ENCODE peak calls at places on chromosomes 12 and 14, in nine cellular contexts. One of them, this sample, is unnamed.
A peak's percentile ranks its signal among the peaks of the same experiment; 100 is the strongest.

GRCh38 chr12:17793854-17794253 is 296.1 kb downstream of the RERGL start:
- DNase-seq in adipocyte: no peak
- DNase-seq in psoas muscle: no peak
- DNase-seq in neuronal stem cell: no peak
- DNase-seq in CD4-positive, CD25-positive, alpha-beta regulatory T cell: no peak
- DNase-seq in CD8-positive, alpha-beta memory T cell: no peak
- DNase-seq in cardiac muscle cell: no peak
- DNase-seq in astrocyte: no peak
- DNase-seq in mesendoderm: no peak
- DNase-seq in this sample: no peak

GRCh38 chr12:66539451-66539850 is 139.4 kb downstream of the GRIP1 start:
- DNase-seq in astrocyte: no peak
- DNase-seq in psoas muscle: no peak
- DNase-seq in mesendoderm: no peak
- DNase-seq in adipocyte: no peak
- DNase-seq in CD4-positive, CD25-positive, alpha-beta regulatory T cell: no peak
- DNase-seq in cardiac muscle cell: no peak
- DNase-seq in neuronal stem cell: no peak
- DNase-seq in CD8-positive, alpha-beta memory T cell: no peak
- DNase-seq in this sample: no peak

GRCh38 chr12:131033886-131034482 is 80.3 kb downstream of the ADGRD1 start:
- DNase-seq in psoas muscle: no peak
- DNase-seq in CD4-positive, CD25-positive, alpha-beta regulatory T cell: no peak
- DNase-seq in adipocyte: no peak
- DNase-seq in mesendoderm: no peak
- DNase-seq in cardiac muscle cell: no peak
- DNase-seq in neuronal stem cell: no peak
- DNase-seq in CD8-positive, alpha-beta memory T cell: no peak
- DNase-seq in astrocyte: no peak
- DNase-seq in this sample: no peak

GRCh38 chr12:5259523-5259922 is 172.4 kb upstream of the NTF3 start:
- DNase-seq in psoas muscle: no peak
- DNase-seq in cardiac muscle cell: no peak
- DNase-seq in CD8-positive, alpha-beta memory T cell: no peak
- DNase-seq in adipocyte: no peak
- DNase-seq in neuronal stem cell: no peak
- DNase-seq in mesendoderm: no peak
- DNase-seq in CD4-positive, CD25-positive, alpha-beta regulatory T cell: no peak
- DNase-seq in astrocyte: peak; percentile 62
- DNase-seq in this sample: no peak

GRCh38 chr12:51082561-51083139 is 746 bp downstream of the CSRNP2 start:
- DNase-seq in astrocyte: peak; percentile 42
- DNase-seq in CD8-positive, alpha-beta memory T cell: peak; percentile 2
- DNase-seq in neuronal stem cell: no peak
- DNase-seq in CD4-positive, CD25-positive, alpha-beta regulatory T cell: no peak
- DNase-seq in psoas muscle: no peak
- DNase-seq in mesendoderm: peak; percentile 87
- DNase-seq in adipocyte: peak; percentile 69
- DNase-seq in cardiac muscle cell: peak; percentile 42
- DNase-seq in this sample: no peak

GRCh38 chr12:27551172-27551840 is 27.3 kb downstream of the PPFIBP1 start:
- DNase-seq in cardiac muscle cell: no peak
- DNase-seq in astrocyte: no peak
- DNase-seq in adipocyte: no peak
- DNase-seq in CD4-positive, CD25-positive, alpha-beta regulatory T cell: no peak
- DNase-seq in mesendoderm: no peak
- DNase-seq in neuronal stem cell: no peak
- DNase-seq in CD8-positive, alpha-beta memory T cell: no peak
- DNase-seq in psoas muscle: no peak
- DNase-seq in this sample: no peak

GRCh38 chr12:3313655-3314305 is 177.2 kb upstream of the PRMT8 start:
- DNase-seq in CD4-positive, CD25-positive, alpha-beta regulatory T cell: no peak
- DNase-seq in cardiac muscle cell: peak; percentile 19
- DNase-seq in astrocyte: no peak
- DNase-seq in CD8-positive, alpha-beta memory T cell: no peak
- DNase-seq in psoas muscle: no peak
- DNase-seq in neuronal stem cell: peak; percentile 23
- DNase-seq in mesendoderm: peak; percentile 61
- DNase-seq in adipocyte: peak; percentile 16
- DNase-seq in this sample: peak; percentile 68

GRCh38 chr12:2739832-2740641 is 54.7 kb upstream of the FKBP4 start:
- DNase-seq in cardiac muscle cell: peak; percentile 63
- DNase-seq in adipocyte: peak; percentile 69
- DNase-seq in neuronal stem cell: peak; percentile 20
- DNase-seq in astrocyte: peak; percentile 13
- DNase-seq in psoas muscle: no peak
- DNase-seq in CD8-positive, alpha-beta memory T cell: no peak
- DNase-seq in CD4-positive, CD25-positive, alpha-beta regulatory T cell: no peak
- DNase-seq in mesendoderm: peak; percentile 41
- DNase-seq in this sample: no peak

GRCh38 chr12:114481200-114481535 is 75.2 kb upstream of the TBX5 start:
- DNase-seq in CD4-positive, CD25-positive, alpha-beta regulatory T cell: no peak
- DNase-seq in cardiac muscle cell: no peak
- DNase-seq in adipocyte: no peak
- DNase-seq in neuronal stem cell: no peak
- DNase-seq in psoas muscle: no peak
- DNase-seq in CD8-positive, alpha-beta memory T cell: no peak
- DNase-seq in astrocyte: no peak
- DNase-seq in mesendoderm: no peak
- DNase-seq in this sample: no peak

GRCh38 chr12:1646908-1647669 is 18.1 kb downstream of the WNT5B start:
- DNase-seq in neuronal stem cell: no peak
- DNase-seq in CD8-positive, alpha-beta memory T cell: no peak
- DNase-seq in adipocyte: no peak
- DNase-seq in CD4-positive, CD25-positive, alpha-beta regulatory T cell: no peak
- DNase-seq in astrocyte: no peak
- DNase-seq in psoas muscle: no peak
- DNase-seq in cardiac muscle cell: no peak
- DNase-seq in mesendoderm: no peak
- DNase-seq in this sample: no peak

DNA sequence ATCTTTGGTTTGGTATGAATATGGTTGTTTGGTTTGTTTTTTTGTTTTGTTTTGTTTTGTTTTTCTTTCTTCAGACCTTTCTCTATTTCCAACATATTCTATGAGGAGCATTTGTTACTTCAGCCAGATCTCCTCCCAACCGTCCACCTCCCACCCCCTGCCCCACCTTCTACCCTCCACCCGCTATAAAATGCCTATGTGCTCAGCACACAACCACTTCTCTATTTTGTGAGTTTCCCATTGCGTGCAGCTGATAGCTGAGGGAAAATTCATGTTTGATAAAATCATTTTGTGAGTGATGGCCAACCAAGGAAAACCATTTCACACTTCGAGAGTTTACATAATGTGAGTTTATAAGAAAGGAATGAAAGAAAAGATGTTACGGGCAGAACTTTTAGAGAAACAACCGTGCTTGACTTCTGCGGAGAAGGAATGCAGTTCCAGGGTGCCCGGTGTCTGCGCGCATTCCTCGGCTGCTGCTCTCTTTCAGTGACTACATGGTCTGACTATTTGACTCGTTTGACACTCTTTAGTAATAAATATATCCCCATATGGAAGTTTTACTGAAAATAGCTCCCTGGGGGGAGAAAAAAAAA is 140.9 kb downstream of the EFCAB11 start:
- DNase-seq in cardiac muscle cell: peak; percentile 65
- DNase-seq in psoas muscle: no peak
- DNase-seq in adipocyte: peak; percentile 88
- DNase-seq in CD8-positive, alpha-beta memory T cell: no peak
- DNase-seq in CD4-positive, CD25-positive, alpha-beta regulatory T cell: no peak
- DNase-seq in mesendoderm: peak; percentile 90
- DNase-seq in neuronal stem cell: no peak
- DNase-seq in astrocyte: peak; percentile 98
- DNase-seq in this sample: no peak
- H3K4me3 ChIP-seq in cardiac muscle cell: no peak overlapping the region
- H3K4me3 ChIP-seq in psoas muscle: peak overlapping the region; percentile 35
- H3K4me3 ChIP-seq in adipocyte: peak overlapping the region; percentile 28
- H3K4me3 ChIP-seq in CD8-positive, alpha-beta memory T cell: no peak overlapping the region
- H3K4me3 ChIP-seq in CD4-positive, CD25-positive, alpha-beta regulatory T cell: no peak overlapping the region
- H3K4me3 ChIP-seq in mesendoderm: no peak overlapping the region
- H3K4me3 ChIP-seq in neuronal stem cell: no peak overlapping the region
- H3K4me3 ChIP-seq in astrocyte: peak overlapping the region; percentile 34
- H3K4me3 ChIP-seq in this sample: no peak overlapping the region

DNA sequence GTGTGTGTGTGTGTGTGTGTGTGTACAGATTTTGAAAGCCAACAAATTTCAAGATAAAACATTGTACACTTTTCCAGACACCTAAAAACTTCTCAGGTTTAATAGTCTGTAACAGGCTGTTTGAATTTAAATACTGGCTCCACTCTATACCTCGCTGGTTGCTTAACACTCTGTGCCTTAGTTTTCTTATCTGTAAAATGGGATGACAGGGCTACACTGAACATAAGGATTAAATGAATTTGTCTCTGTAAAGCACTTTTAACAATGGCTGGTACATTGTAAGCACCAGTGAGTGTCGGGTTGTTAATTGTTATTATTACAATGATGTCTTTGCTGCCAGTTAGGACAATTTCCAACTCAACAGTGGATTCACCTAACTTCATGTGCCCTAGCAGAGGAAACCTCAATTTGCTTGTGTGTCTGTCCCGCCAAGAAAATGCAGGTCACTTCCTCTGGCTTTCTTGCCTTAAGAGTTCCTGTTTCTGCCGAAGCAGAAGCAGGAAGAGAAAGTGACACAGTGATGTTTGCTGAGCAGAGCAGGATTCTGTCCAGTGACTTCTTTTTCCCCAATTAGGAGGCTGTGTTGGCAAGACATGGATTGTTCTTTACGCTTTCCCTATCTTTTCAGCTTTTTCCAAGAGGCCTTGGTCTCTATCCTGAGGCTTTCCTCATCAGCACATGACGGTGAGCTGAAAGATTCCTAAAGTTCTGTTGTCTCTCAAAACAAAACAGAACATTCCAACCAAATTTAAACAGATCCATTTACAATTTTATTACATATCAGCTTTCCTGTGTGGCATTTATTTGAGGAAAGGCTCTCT is 154.1 kb upstream of the ATP2B1 start:
- DNase-seq in astrocyte: no peak
- DNase-seq in cardiac muscle cell: no peak
- DNase-seq in CD8-positive, alpha-beta memory T cell: peak; percentile 33
- DNase-seq in CD4-positive, CD25-positive, alpha-beta regulatory T cell: peak; percentile 5
- DNase-seq in mesendoderm: no peak
- DNase-seq in adipocyte: peak; percentile 25
- DNase-seq in psoas muscle: no peak
- DNase-seq in neuronal stem cell: no peak
- DNase-seq in this sample: no peak
- H3K4me3 ChIP-seq in astrocyte: no peak overlapping the region
- H3K4me3 ChIP-seq in cardiac muscle cell: no peak overlapping the region
- H3K4me3 ChIP-seq in CD8-positive, alpha-beta memory T cell: peak overlapping the region; percentile 38
- H3K4me3 ChIP-seq in CD4-positive, CD25-positive, alpha-beta regulatory T cell: peak overlapping the region; percentile 72
- H3K4me3 ChIP-seq in mesendoderm: no peak overlapping the region
- H3K4me3 ChIP-seq in adipocyte: peak overlapping the region; percentile 31
- H3K4me3 ChIP-seq in psoas muscle: no peak overlapping the region
- H3K4me3 ChIP-seq in neuronal stem cell: no peak overlapping the region
- H3K4me3 ChIP-seq in this sample: peak overlapping the region; percentile 10

GRCh38 chr14:77313374-77313773 is 7.3 kb downstream of the POMT2 start:
- DNase-seq in adipocyte: no peak
- DNase-seq in psoas muscle: no peak
- DNase-seq in cardiac muscle cell: no peak
- DNase-seq in astrocyte: no peak
- DNase-seq in CD4-positive, CD25-positive, alpha-beta regulatory T cell: no peak
- DNase-seq in neuronal stem cell: no peak
- DNase-seq in mesendoderm: peak; percentile 86
- DNase-seq in CD8-positive, alpha-beta memory T cell: no peak
- DNase-seq in this sample: no peak

GRCh38 chr14:77314043-77314442 is 6.6 kb downstream of the POMT2 start:
- DNase-seq in cardiac muscle cell: peak; percentile 68
- DNase-seq in CD4-positive, CD25-positive, alpha-beta regulatory T cell: no peak
- DNase-seq in adipocyte: peak; percentile 78
- DNase-seq in psoas muscle: no peak
- DNase-seq in astrocyte: peak; percentile 43
- DNase-seq in mesendoderm: peak; percentile 94
- DNase-seq in neuronal stem cell: no peak
- DNase-seq in CD8-positive, alpha-beta memory T cell: no peak
- DNase-seq in this sample: peak; percentile 62

GRCh38 chr14:77314539-77314938 is 6.1 kb downstream of the POMT2 start:
- DNase-seq in CD4-positive, CD25-positive, alpha-beta regulatory T cell: no peak
- DNase-seq in mesendoderm: no peak
- DNase-seq in neuronal stem cell: no peak
- DNase-seq in cardiac muscle cell: no peak
- DNase-seq in adipocyte: no peak
- DNase-seq in astrocyte: no peak
- DNase-seq in psoas muscle: no peak
- DNase-seq in CD8-positive, alpha-beta memory T cell: no peak
- DNase-seq in this sample: no peak

GRCh38 chr14:77316872-77317271 is 3.8 kb downstream of the POMT2 start:
- DNase-seq in adipocyte: no peak
- DNase-seq in neuronal stem cell: no peak
- DNase-seq in CD8-positive, alpha-beta memory T cell: no peak
- DNase-seq in cardiac muscle cell: no peak
- DNase-seq in astrocyte: no peak
- DNase-seq in mesendoderm: no peak
- DNase-seq in psoas muscle: peak; percentile 34
- DNase-seq in CD4-positive, CD25-positive, alpha-beta regulatory T cell: no peak
- DNase-seq in this sample: no peak

DNA sequence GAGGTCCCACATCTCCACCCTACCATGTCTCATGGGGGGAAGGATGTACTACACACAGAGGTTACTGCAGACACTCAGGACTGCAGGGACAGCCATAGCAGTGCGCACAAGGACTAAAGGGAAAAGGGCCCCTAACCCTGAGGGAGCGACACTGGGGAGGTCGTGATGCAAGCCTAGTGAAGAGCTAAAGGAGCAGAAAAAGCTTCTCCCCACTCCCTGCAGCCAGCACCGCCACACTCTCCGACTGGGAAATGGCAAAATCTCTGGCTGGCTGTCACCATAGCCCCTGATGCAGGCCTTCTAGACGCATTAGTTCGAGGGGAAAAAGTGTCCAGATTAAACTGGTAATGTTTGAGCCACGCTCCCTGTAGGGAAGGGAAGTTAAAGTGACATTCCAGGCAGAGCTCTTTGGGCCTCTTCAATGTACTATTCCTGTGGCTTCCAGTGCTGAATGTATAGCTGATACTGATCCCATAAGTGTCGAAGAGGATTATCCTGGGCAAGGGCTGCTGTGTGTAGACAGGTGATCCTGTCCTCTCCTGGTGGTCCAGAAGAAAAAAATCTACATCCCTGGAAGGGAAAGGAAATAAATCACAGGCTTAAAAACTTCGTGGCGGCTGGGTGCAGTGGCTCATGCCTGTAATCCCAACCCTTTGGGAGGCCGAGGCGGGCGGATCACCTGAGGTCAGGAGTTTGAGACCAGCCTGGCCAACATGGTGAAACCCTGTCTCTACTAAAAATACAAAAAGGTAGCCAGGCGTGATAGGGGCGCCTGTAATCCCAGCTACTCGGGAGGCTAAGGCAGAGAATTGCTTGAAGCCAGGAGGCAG is 5.4 kb downstream of the POMT2 start:
- DNase-seq in astrocyte: no peak
- DNase-seq in adipocyte: no peak
- DNase-seq in neuronal stem cell: no peak
- DNase-seq in psoas muscle: no peak
- DNase-seq in CD8-positive, alpha-beta memory T cell: no peak
- DNase-seq in CD4-positive, CD25-positive, alpha-beta regulatory T cell: no peak
- DNase-seq in mesendoderm: no peak
- DNase-seq in cardiac muscle cell: no peak
- DNase-seq in this sample: no peak
- H3K4me3 ChIP-seq in astrocyte: no peak overlapping the region
- H3K4me3 ChIP-seq in adipocyte: no peak overlapping the region
- H3K4me3 ChIP-seq in neuronal stem cell: no peak overlapping the region
- H3K4me3 ChIP-seq in psoas muscle: peak overlapping the region; percentile 40
- H3K4me3 ChIP-seq in CD8-positive, alpha-beta memory T cell: no peak overlapping the region
- H3K4me3 ChIP-seq in CD4-positive, CD25-positive, alpha-beta regulatory T cell: no peak overlapping the region
- H3K4me3 ChIP-seq in mesendoderm: no peak overlapping the region
- H3K4me3 ChIP-seq in cardiac muscle cell: no peak overlapping the region
- H3K4me3 ChIP-seq in this sample: peak overlapping the region; percentile 19

GRCh38 chr14:61471297-61471980 is 150.1 kb downstream of the PRKCH start:
- DNase-seq in astrocyte: no peak
- DNase-seq in adipocyte: no peak
- DNase-seq in psoas muscle: no peak
- DNase-seq in CD4-positive, CD25-positive, alpha-beta regulatory T cell: no peak
- DNase-seq in cardiac muscle cell: peak; percentile 53
- DNase-seq in mesendoderm: no peak
- DNase-seq in CD8-positive, alpha-beta memory T cell: no peak
- DNase-seq in neuronal stem cell: no peak
- DNase-seq in this sample: no peak
- H3K4me3 ChIP-seq in astrocyte: peak overlapping the region; percentile 58
- H3K4me3 ChIP-seq in adipocyte: peak overlapping the region; percentile 72
- H3K4me3 ChIP-seq in psoas muscle: peak overlapping the region; percentile 45
- H3K4me3 ChIP-seq in CD4-positive, CD25-positive, alpha-beta regulatory T cell: peak overlapping the region; percentile 78
- H3K4me3 ChIP-seq in cardiac muscle cell: peak overlapping the region; percentile 5
- H3K4me3 ChIP-seq in mesendoderm: no peak overlapping the region
- H3K4me3 ChIP-seq in CD8-positive, alpha-beta memory T cell: peak overlapping the region; percentile 37
- H3K4me3 ChIP-seq in neuronal stem cell: no peak overlapping the region
- H3K4me3 ChIP-seq in this sample: peak overlapping the region; percentile 30